ENCODE peak calls at places on chromosomes 11 and 22, in six cellular contexts. F is colonic mucosa, S is ovary, E is MM.1S, C is AG04450, J is mucosa of descending colon. W is an unnamed sample.

GRCh38 chr11:45982656-45983470 is 60.4 kb downstream of the LARGE2 start:
- DNase-seq in F (no peak), S (peak), E (no peak), C (peak), J (no peak), W (peak)

GRCh38 chr11:17021550-17021949 is 7.3 kb upstream of the PLEKHA7 start:
- DNase-seq in F (no peak), S (no peak), E (no peak), C (no peak), J (no peak), W (no peak)

GRCh38 chr11:78192911-78193341 is 4.2 kb downstream of the USP35 start:
- DNase-seq in F (no peak), S (no peak), E (no peak), C (no peak), J (no peak), W (no peak)

GRCh38 chr22:16932577-16932976 is 75.4 kb downstream of the GAB4 start:
- DNase-seq in F (no peak), S (no peak), E (no peak), C (no peak), J (no peak), W (no peak)

GRCh38 chr11:18527512-18527911 is 770 bp upstream of the TSG101 start:
- DNase-seq in F (no peak), S (no peak), E (peak), C (no peak), J (no peak), W (no peak)

GRCh38 chr11:13205446-13205845 is 72.1 kb upstream of the BMAL1 start:
- DNase-seq in F (no peak), S (no peak), E (no peak), C (no peak), J (no peak), W (no peak)

GRCh38 chr11:84714316-84714780 is 912.8 kb downstream of the DLG2 start:
- DNase-seq in F (peak), S (no peak), E (peak), C (no peak), J (peak), W (no peak)

GRCh38 chr11:111934301-111934700 is 2.8 kb upstream of the DIXDC1 start:
- DNase-seq in F (no peak), S (no peak), E (no peak), C (no peak), J (no peak), W (peak)

GRCh38 chr22:43011079-43011478 is 3.9 kb downstream of the PACSIN2 start:
- DNase-seq in F (no peak), S (no peak), E (no peak), C (no peak), J (no peak), W (no peak)

GRCh38 chr11:128473631-128474030 is 113.7 kb downstream of the ETS1 start:
- DNase-seq in F (no peak), S (no peak), E (peak), C (no peak), J (no peak), W (no peak)

GRCh38 chr11:76776472-76776871 is 6.7 kb upstream of the TSKU start:
- DNase-seq in F (no peak), S (no peak), E (no peak), C (no peak), J (no peak), W (no peak)

GRCh38 chr11:43282607-43283440 is 29.0 kb upstream of the API5 start:
- DNase-seq in F (no peak), S (no peak), E (peak), C (no peak), J (peak), W (no peak)

GRCh38 chr11:31798057-31799035 is 12.8 kb downstream of the PAX6 start:
- DNase-seq in F (no peak), S (no peak), E (no peak), C (no peak), J (no peak), W (no peak)

GRCh38 chr22:38564669-38565068 is 5.3 kb downstream of the DMC1 start:
- DNase-seq in F (no peak), S (no peak), E (no peak), C (no peak), J (no peak), W (peak)

GRCh38 chr11:62611705-62612365 is 740 bp downstream of the EML3 start:
- DNase-seq in F (peak), S (peak), E (no peak), C (no peak), J (peak), W (no peak)

GRCh38 chr22:18156878-18157713 is 7.1 kb downstream of the USP18 start:
- DNase-seq in F (peak), S (peak), E (peak), C (peak), J (peak), W (no peak)

GRCh38 chr11:128289048-128289447 is 298.3 kb downstream of the ETS1 start:
- DNase-seq in F (no peak), S (no peak), E (no peak), C (no peak), J (no peak), W (no peak)

GRCh38 chr11:26558191-26558590 is 13.9 kb downstream of the MUC15 start:
- DNase-seq in F (no peak), S (no peak), E (no peak), C (no peak), J (no peak), W (no peak)

GRCh38 chr11:130831506-130832385 is 84.5 kb downstream of the SNX19 start:
- DNase-seq in F (no peak), S (no peak), E (peak), C (no peak), J (no peak), W (no peak)

GRCh38 chr11:129593098-129593497 is 217.4 kb downstream of the BARX2 start:
- DNase-seq in F (no peak), S (no peak), E (no peak), C (no peak), J (no peak), W (no peak)

GRCh38 chr22:47486569-47487312 is 724.3 kb downstream of the TBC1D22A start:
- DNase-seq in F (peak), S (no peak), E (no peak), C (no peak), J (peak), W (no peak)

GRCh38 chr22:47484960-47485571 is 722.6 kb downstream of the TBC1D22A start:
- DNase-seq in F (no peak), S (no peak), E (no peak), C (no peak), J (no peak), W (no peak)
- H3K4me3 ChIP-seq in F (no peak), S (no peak), E (no peak), C (no peak), J (no peak), W (no peak)

DNA sequence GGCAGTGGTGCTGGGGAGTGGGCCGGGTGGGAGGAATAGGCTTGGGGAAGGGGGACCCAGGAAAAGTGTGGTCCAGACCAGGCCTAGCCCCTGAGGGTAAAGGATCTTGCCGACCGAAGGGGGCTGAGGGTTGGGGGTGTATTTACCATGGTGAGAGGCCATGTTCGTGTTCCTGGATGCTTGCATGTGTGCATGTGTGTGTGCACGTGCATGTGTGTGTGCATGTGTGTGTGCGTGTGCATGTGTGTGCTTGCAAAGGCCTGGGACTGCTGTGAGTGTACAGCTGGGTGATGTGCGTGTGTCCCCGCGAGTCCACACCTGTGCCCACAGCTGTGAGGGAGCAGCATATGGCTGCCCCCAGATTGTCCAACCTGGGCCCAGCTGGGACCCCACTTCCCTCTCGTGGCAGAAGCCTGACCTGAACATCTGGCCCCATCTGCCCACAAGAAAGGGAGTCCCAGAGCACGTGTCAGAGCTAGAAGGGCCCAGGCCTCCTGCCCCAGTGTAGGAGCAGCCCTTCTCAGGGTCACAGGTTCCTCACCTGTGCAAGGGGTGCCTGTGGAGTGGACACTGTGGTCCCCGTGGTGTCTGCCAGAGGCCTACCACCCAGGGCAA is 8.4 kb upstream of the CD248 start:
- DNase-seq in F (no peak), S (no peak), E (no peak), C (no peak), J (no peak), W (no peak)
- H3K4me3 ChIP-seq in F (no peak), S (no peak), E (no peak), C (no peak), J (no peak), W (no peak)

GRCh38 chr11:71931245-71931602 is 2.4 kb downstream of the RNF121 start:
- DNase-seq in F (no peak), S (no peak), E (no peak), C (no peak), J (no peak), W (no peak)
- H3K4me3 ChIP-seq in F (no peak), S (no peak), E (no peak), C (no peak), J (no peak), W (no peak)

GRCh38 chr11:122095950-122096942 is 19.8 kb downstream of the BLID start:
- DNase-seq in F (no peak), S (no peak), E (no peak), C (no peak), J (no peak), W (no peak)
- H3K4me3 ChIP-seq in F (no peak), S (peak), E (no peak), C (peak), J (no peak), W (peak)

GRCh38 chr11:122983438-122984185 is 2.0 kb upstream of the BSX start:
- DNase-seq in F (no peak), S (no peak), E (no peak), C (no peak), J (no peak), W (no peak)
- H3K4me3 ChIP-seq in F (peak), S (peak), E (peak), C (peak), J (no peak), W (peak)

W was measured in ascending aorta.